ENCODE peak calls at places on chromosomes 13 and 19, in eight cellular contexts. One of them, this sample, is unnamed.

GRCh38 chr13:41465215-41465907 is 8.0 kb downstream of the RGCC start:
- DNase-seq in Calu3: no peak
- DNase-seq in stimulated activated CD4-positive, alpha-beta T cell treated with anti-CD3 and anti-CD28 coated beads, Interleukin-1b, Interleukin-23, amount 100 ng/mL, for 24 hours: peak
- DNase-seq in activated CD4-positive, CD25-positive, alpha-beta regulatory T cell treated with anti-CD3 and anti-CD28 coated beads, Interleukin-2, amount 50 U/mL, for 16 hours: peak
- DNase-seq in NCI-H1436 treated with DMSO at 0.1 percent for 48 hours: no peak
- DNase-seq in nucleus accumbens: no peak
- DNase-seq in activated T-cell treated with anti-CD3 and anti-CD28 coated beads, Interleukin-2, amount 50 U/mL, for 72 hours: peak
- DNase-seq in DMS53: no peak
- DNase-seq in this sample: peak

GRCh38 chr13:53821632-53822031 is 793.0 kb downstream of the OLFM4 start:
- DNase-seq in activated CD4-positive, CD25-positive, alpha-beta regulatory T cell treated with anti-CD3 and anti-CD28 coated beads, Interleukin-2, amount 50 U/mL, for 16 hours: no peak
- DNase-seq in activated T-cell treated with anti-CD3 and anti-CD28 coated beads, Interleukin-2, amount 50 U/mL, for 72 hours: no peak
- DNase-seq in Calu3: no peak
- DNase-seq in NCI-H1436 treated with DMSO at 0.1 percent for 48 hours: no peak
- DNase-seq in nucleus accumbens: no peak
- DNase-seq in stimulated activated CD4-positive, alpha-beta T cell treated with anti-CD3 and anti-CD28 coated beads, Interleukin-1b, Interleukin-23, amount 100 ng/mL, for 24 hours: no peak
- DNase-seq in DMS53: no peak
- DNase-seq in this sample: no peak

GRCh38 chr19:56351208-56351607 is 36.6 kb upstream of the ZSCAN5A start:
- DNase-seq in Calu3: no peak
- DNase-seq in nucleus accumbens: no peak
- DNase-seq in stimulated activated CD4-positive, alpha-beta T cell treated with anti-CD3 and anti-CD28 coated beads, Interleukin-1b, Interleukin-23, amount 100 ng/mL, for 24 hours: no peak
- DNase-seq in activated T-cell treated with anti-CD3 and anti-CD28 coated beads, Interleukin-2, amount 50 U/mL, for 72 hours: no peak
- DNase-seq in activated CD4-positive, CD25-positive, alpha-beta regulatory T cell treated with anti-CD3 and anti-CD28 coated beads, Interleukin-2, amount 50 U/mL, for 16 hours: no peak
- DNase-seq in DMS53: peak
- DNase-seq in NCI-H1436 treated with DMSO at 0.1 percent for 48 hours: no peak
- DNase-seq in this sample: no peak

GRCh38 chr19:14437578-14438140 is 4.6 kb downstream of the PKN1 start:
- DNase-seq in DMS53: no peak
- DNase-seq in NCI-H1436 treated with DMSO at 0.1 percent for 48 hours: no peak
- DNase-seq in nucleus accumbens: no peak
- DNase-seq in Calu3: no peak
- DNase-seq in stimulated activated CD4-positive, alpha-beta T cell treated with anti-CD3 and anti-CD28 coated beads, Interleukin-1b, Interleukin-23, amount 100 ng/mL, for 24 hours: no peak
- DNase-seq in activated CD4-positive, CD25-positive, alpha-beta regulatory T cell treated with anti-CD3 and anti-CD28 coated beads, Interleukin-2, amount 50 U/mL, for 16 hours: no peak
- DNase-seq in activated T-cell treated with anti-CD3 and anti-CD28 coated beads, Interleukin-2, amount 50 U/mL, for 72 hours: no peak
- DNase-seq in this sample: no peak

GRCh38 chr13:83365723-83366122 is 516.6 kb downstream of the SLITRK1 start:
- DNase-seq in Calu3: no peak
- DNase-seq in activated CD4-positive, CD25-positive, alpha-beta regulatory T cell treated with anti-CD3 and anti-CD28 coated beads, Interleukin-2, amount 50 U/mL, for 16 hours: no peak
- DNase-seq in nucleus accumbens: no peak
- DNase-seq in stimulated activated CD4-positive, alpha-beta T cell treated with anti-CD3 and anti-CD28 coated beads, Interleukin-1b, Interleukin-23, amount 100 ng/mL, for 24 hours: no peak
- DNase-seq in NCI-H1436 treated with DMSO at 0.1 percent for 48 hours: no peak
- DNase-seq in activated T-cell treated with anti-CD3 and anti-CD28 coated beads, Interleukin-2, amount 50 U/mL, for 72 hours: no peak
- DNase-seq in DMS53: no peak
- DNase-seq in this sample: no peak

GRCh38 chr19:6018786-6019185 is 40.8 kb upstream of the RANBP3 start:
- DNase-seq in activated CD4-positive, CD25-positive, alpha-beta regulatory T cell treated with anti-CD3 and anti-CD28 coated beads, Interleukin-2, amount 50 U/mL, for 16 hours: no peak
- DNase-seq in Calu3: no peak
- DNase-seq in stimulated activated CD4-positive, alpha-beta T cell treated with anti-CD3 and anti-CD28 coated beads, Interleukin-1b, Interleukin-23, amount 100 ng/mL, for 24 hours: no peak
- DNase-seq in DMS53: no peak
- DNase-seq in activated T-cell treated with anti-CD3 and anti-CD28 coated beads, Interleukin-2, amount 50 U/mL, for 72 hours: no peak
- DNase-seq in nucleus accumbens: no peak
- DNase-seq in NCI-H1436 treated with DMSO at 0.1 percent for 48 hours: no peak
- DNase-seq in this sample: no peak

GRCh38 chr13:61734683-61735082 is 319.0 kb upstream of the PCDH20 start:
- DNase-seq in stimulated activated CD4-positive, alpha-beta T cell treated with anti-CD3 and anti-CD28 coated beads, Interleukin-1b, Interleukin-23, amount 100 ng/mL, for 24 hours: no peak
- DNase-seq in activated T-cell treated with anti-CD3 and anti-CD28 coated beads, Interleukin-2, amount 50 U/mL, for 72 hours: no peak
- DNase-seq in DMS53: no peak
- DNase-seq in nucleus accumbens: no peak
- DNase-seq in Calu3: no peak
- DNase-seq in activated CD4-positive, CD25-positive, alpha-beta regulatory T cell treated with anti-CD3 and anti-CD28 coated beads, Interleukin-2, amount 50 U/mL, for 16 hours: no peak
- DNase-seq in NCI-H1436 treated with DMSO at 0.1 percent for 48 hours: no peak
- DNase-seq in this sample: no peak

GRCh38 chr13:114077938-114078335 is 54.5 kb downstream of the RASA3 start:
- DNase-seq in activated CD4-positive, CD25-positive, alpha-beta regulatory T cell treated with anti-CD3 and anti-CD28 coated beads, Interleukin-2, amount 50 U/mL, for 16 hours: no peak
- DNase-seq in DMS53: peak
- DNase-seq in stimulated activated CD4-positive, alpha-beta T cell treated with anti-CD3 and anti-CD28 coated beads, Interleukin-1b, Interleukin-23, amount 100 ng/mL, for 24 hours: no peak
- DNase-seq in nucleus accumbens: no peak
- DNase-seq in NCI-H1436 treated with DMSO at 0.1 percent for 48 hours: no peak
- DNase-seq in Calu3: no peak
- DNase-seq in activated T-cell treated with anti-CD3 and anti-CD28 coated beads, Interleukin-2, amount 50 U/mL, for 72 hours: no peak
- DNase-seq in this sample: peak

GRCh38 chr19:3296034-3296433 is 70.3 kb upstream of the NFIC start:
- DNase-seq in stimulated activated CD4-positive, alpha-beta T cell treated with anti-CD3 and anti-CD28 coated beads, Interleukin-1b, Interleukin-23, amount 100 ng/mL, for 24 hours: no peak
- DNase-seq in DMS53: no peak
- DNase-seq in nucleus accumbens: no peak
- DNase-seq in activated CD4-positive, CD25-positive, alpha-beta regulatory T cell treated with anti-CD3 and anti-CD28 coated beads, Interleukin-2, amount 50 U/mL, for 16 hours: no peak
- DNase-seq in activated T-cell treated with anti-CD3 and anti-CD28 coated beads, Interleukin-2, amount 50 U/mL, for 72 hours: no peak
- DNase-seq in Calu3: no peak
- DNase-seq in NCI-H1436 treated with DMSO at 0.1 percent for 48 hours: no peak
- DNase-seq in this sample: no peak

GRCh38 chr19:10327793-10328192 is 5.5 kb downstream of the RAVER1 start:
- DNase-seq in DMS53: no peak
- DNase-seq in stimulated activated CD4-positive, alpha-beta T cell treated with anti-CD3 and anti-CD28 coated beads, Interleukin-1b, Interleukin-23, amount 100 ng/mL, for 24 hours: no peak
- DNase-seq in Calu3: no peak
- DNase-seq in activated T-cell treated with anti-CD3 and anti-CD28 coated beads, Interleukin-2, amount 50 U/mL, for 72 hours: no peak
- DNase-seq in activated CD4-positive, CD25-positive, alpha-beta regulatory T cell treated with anti-CD3 and anti-CD28 coated beads, Interleukin-2, amount 50 U/mL, for 16 hours: no peak
- DNase-seq in NCI-H1436 treated with DMSO at 0.1 percent for 48 hours: no peak
- DNase-seq in nucleus accumbens: no peak
- DNase-seq in this sample: no peak

GRCh38 chr19:18479964-18480723 is 41.7 kb downstream of the ELL start:
- DNase-seq in stimulated activated CD4-positive, alpha-beta T cell treated with anti-CD3 and anti-CD28 coated beads, Interleukin-1b, Interleukin-23, amount 100 ng/mL, for 24 hours: no peak
- DNase-seq in DMS53: no peak
- DNase-seq in nucleus accumbens: no peak
- DNase-seq in Calu3: no peak
- DNase-seq in activated CD4-positive, CD25-positive, alpha-beta regulatory T cell treated with anti-CD3 and anti-CD28 coated beads, Interleukin-2, amount 50 U/mL, for 16 hours: no peak
- DNase-seq in activated T-cell treated with anti-CD3 and anti-CD28 coated beads, Interleukin-2, amount 50 U/mL, for 72 hours: no peak
- DNase-seq in NCI-H1436 treated with DMSO at 0.1 percent for 48 hours: no peak
- DNase-seq in this sample: peak

GRCh38 chr19:50427997-50428425 is 4.7 kb upstream of the MYBPC2 start:
- DNase-seq in activated T-cell treated with anti-CD3 and anti-CD28 coated beads, Interleukin-2, amount 50 U/mL, for 72 hours: peak
- DNase-seq in nucleus accumbens: peak
- DNase-seq in NCI-H1436 treated with DMSO at 0.1 percent for 48 hours: no peak
- DNase-seq in activated CD4-positive, CD25-positive, alpha-beta regulatory T cell treated with anti-CD3 and anti-CD28 coated beads, Interleukin-2, amount 50 U/mL, for 16 hours: no peak
- DNase-seq in DMS53: peak
- DNase-seq in stimulated activated CD4-positive, alpha-beta T cell treated with anti-CD3 and anti-CD28 coated beads, Interleukin-1b, Interleukin-23, amount 100 ng/mL, for 24 hours: peak
- DNase-seq in Calu3: no peak
- DNase-seq in this sample: no peak

GRCh38 chr13:61045197-61045596 is 370.5 kb downstream of the PCDH20 start:
- DNase-seq in Calu3: no peak
- DNase-seq in DMS53: no peak
- DNase-seq in activated T-cell treated with anti-CD3 and anti-CD28 coated beads, Interleukin-2, amount 50 U/mL, for 72 hours: no peak
- DNase-seq in NCI-H1436 treated with DMSO at 0.1 percent for 48 hours: no peak
- DNase-seq in stimulated activated CD4-positive, alpha-beta T cell treated with anti-CD3 and anti-CD28 coated beads, Interleukin-1b, Interleukin-23, amount 100 ng/mL, for 24 hours: no peak
- DNase-seq in nucleus accumbens: no peak
- DNase-seq in activated CD4-positive, CD25-positive, alpha-beta regulatory T cell treated with anti-CD3 and anti-CD28 coated beads, Interleukin-2, amount 50 U/mL, for 16 hours: no peak
- DNase-seq in this sample: no peak

GRCh38 chr13:31301119-31301518 is 101.3 kb downstream of the B3GLCT start:
- DNase-seq in activated CD4-positive, CD25-positive, alpha-beta regulatory T cell treated with anti-CD3 and anti-CD28 coated beads, Interleukin-2, amount 50 U/mL, for 16 hours: no peak
- DNase-seq in DMS53: no peak
- DNase-seq in stimulated activated CD4-positive, alpha-beta T cell treated with anti-CD3 and anti-CD28 coated beads, Interleukin-1b, Interleukin-23, amount 100 ng/mL, for 24 hours: no peak
- DNase-seq in activated T-cell treated with anti-CD3 and anti-CD28 coated beads, Interleukin-2, amount 50 U/mL, for 72 hours: no peak
- DNase-seq in nucleus accumbens: no peak
- DNase-seq in NCI-H1436 treated with DMSO at 0.1 percent for 48 hours: no peak
- DNase-seq in Calu3: no peak
- DNase-seq in this sample: no peak

GRCh38 chr19:1377176-1377964 is 6.3 kb upstream of the NDUFS7 start:
- DNase-seq in Calu3: no peak
- DNase-seq in activated T-cell treated with anti-CD3 and anti-CD28 coated beads, Interleukin-2, amount 50 U/mL, for 72 hours: no peak
- DNase-seq in activated CD4-positive, CD25-positive, alpha-beta regulatory T cell treated with anti-CD3 and anti-CD28 coated beads, Interleukin-2, amount 50 U/mL, for 16 hours: no peak
- DNase-seq in DMS53: no peak
- DNase-seq in stimulated activated CD4-positive, alpha-beta T cell treated with anti-CD3 and anti-CD28 coated beads, Interleukin-1b, Interleukin-23, amount 100 ng/mL, for 24 hours: no peak
- DNase-seq in nucleus accumbens: no peak
- DNase-seq in NCI-H1436 treated with DMSO at 0.1 percent for 48 hours: no peak
- DNase-seq in this sample: no peak

GRCh38 chr13:27942972-27943371 is 23.2 kb downstream of the PDX1 start:
- DNase-seq in activated T-cell treated with anti-CD3 and anti-CD28 coated beads, Interleukin-2, amount 50 U/mL, for 72 hours: no peak
- DNase-seq in DMS53: no peak
- DNase-seq in NCI-H1436 treated with DMSO at 0.1 percent for 48 hours: no peak
- DNase-seq in activated CD4-positive, CD25-positive, alpha-beta regulatory T cell treated with anti-CD3 and anti-CD28 coated beads, Interleukin-2, amount 50 U/mL, for 16 hours: no peak
- DNase-seq in stimulated activated CD4-positive, alpha-beta T cell treated with anti-CD3 and anti-CD28 coated beads, Interleukin-1b, Interleukin-23, amount 100 ng/mL, for 24 hours: no peak
- DNase-seq in nucleus accumbens: no peak
- DNase-seq in Calu3: no peak
- DNase-seq in this sample: no peak

GRCh38 chr13:98155475-98156111 is 12.7 kb downstream of the FARP1 start:
- DNase-seq in Calu3: no peak
- DNase-seq in nucleus accumbens: no peak
- DNase-seq in activated CD4-positive, CD25-positive, alpha-beta regulatory T cell treated with anti-CD3 and anti-CD28 coated beads, Interleukin-2, amount 50 U/mL, for 16 hours: no peak
- DNase-seq in stimulated activated CD4-positive, alpha-beta T cell treated with anti-CD3 and anti-CD28 coated beads, Interleukin-1b, Interleukin-23, amount 100 ng/mL, for 24 hours: no peak
- DNase-seq in activated T-cell treated with anti-CD3 and anti-CD28 coated beads, Interleukin-2, amount 50 U/mL, for 72 hours: no peak
- DNase-seq in DMS53: no peak
- DNase-seq in NCI-H1436 treated with DMSO at 0.1 percent for 48 hours: no peak
- DNase-seq in this sample: peak

GRCh38 chr13:38090913-38091312 is 221.3 kb upstream of the TRPC4 start:
- DNase-seq in nucleus accumbens: no peak
- DNase-seq in activated T-cell treated with anti-CD3 and anti-CD28 coated beads, Interleukin-2, amount 50 U/mL, for 72 hours: no peak
- DNase-seq in NCI-H1436 treated with DMSO at 0.1 percent for 48 hours: no peak
- DNase-seq in activated CD4-positive, CD25-positive, alpha-beta regulatory T cell treated with anti-CD3 and anti-CD28 coated beads, Interleukin-2, amount 50 U/mL, for 16 hours: no peak
- DNase-seq in stimulated activated CD4-positive, alpha-beta T cell treated with anti-CD3 and anti-CD28 coated beads, Interleukin-1b, Interleukin-23, amount 100 ng/mL, for 24 hours: no peak
- DNase-seq in Calu3: no peak
- DNase-seq in DMS53: no peak
- DNase-seq in this sample: no peak

GRCh38 chr13:107681611-107682010 is 533.7 kb downstream of the LIG4 start:
- DNase-seq in Calu3: no peak
- DNase-seq in NCI-H1436 treated with DMSO at 0.1 percent for 48 hours: no peak
- DNase-seq in nucleus accumbens: no peak
- DNase-seq in DMS53: no peak
- DNase-seq in activated T-cell treated with anti-CD3 and anti-CD28 coated beads, Interleukin-2, amount 50 U/mL, for 72 hours: no peak
- DNase-seq in activated CD4-positive, CD25-positive, alpha-beta regulatory T cell treated with anti-CD3 and anti-CD28 coated beads, Interleukin-2, amount 50 U/mL, for 16 hours: no peak
- DNase-seq in stimulated activated CD4-positive, alpha-beta T cell treated with anti-CD3 and anti-CD28 coated beads, Interleukin-1b, Interleukin-23, amount 100 ng/mL, for 24 hours: no peak
- DNase-seq in this sample: no peak

GRCh38 chr19:42277821-42278809 is 9.1 kb downstream of the CIC start:
- DNase-seq in Calu3: no peak
- DNase-seq in activated CD4-positive, CD25-positive, alpha-beta regulatory T cell treated with anti-CD3 and anti-CD28 coated beads, Interleukin-2, amount 50 U/mL, for 16 hours: no peak
- DNase-seq in activated T-cell treated with anti-CD3 and anti-CD28 coated beads, Interleukin-2, amount 50 U/mL, for 72 hours: no peak
- DNase-seq in NCI-H1436 treated with DMSO at 0.1 percent for 48 hours: no peak
- DNase-seq in nucleus accumbens: no peak
- DNase-seq in DMS53: peak
- DNase-seq in stimulated activated CD4-positive, alpha-beta T cell treated with anti-CD3 and anti-CD28 coated beads, Interleukin-1b, Interleukin-23, amount 100 ng/mL, for 24 hours: no peak
- DNase-seq in this sample: no peak

This sample was measured in GM04504.